ENCODE peak calls at places on chromosomes 13 and 19, in six cellular contexts. X, G, S, V, H and F are unnamed samples.

GRCh38 chr13:51590966-51591627 is 6.8 kb downstream of the WDFY2 start:
- DNase-seq in X (no peak), G (peak; percentile 80), S (no peak), V (peak; percentile 81), H (peak; percentile 90), F (peak; percentile 55)

GRCh38 chr13:79398915-79399314 is 7.1 kb downstream of the RBM26 start:
- DNase-seq in X (no peak), G (no peak), S (no peak), V (peak; percentile 36), H (peak; percentile 55), F (no peak)

GRCh38 chr13:32426191-32426980 is 1.5 kb downstream of the N4BP2L1 start:
- DNase-seq in X (no peak), G (no peak), S (peak; percentile 25), V (no peak), H (no peak), F (no peak)

GRCh38 chr13:106753241-106753640 is 185.3 kb upstream of the ARGLU1 start:
- DNase-seq in X (no peak), G (no peak), S (no peak), V (no peak), H (no peak), F (no peak)

GRCh38 chr13:113551081-113552000 is 33.2 kb upstream of the TFDP1 start:
- DNase-seq in X (no peak), G (no peak), S (peak; percentile 3), V (no peak), H (no peak), F (no peak)

GRCh38 chr13:48500652-48501197 is 32.2 kb downstream of the RCBTB2 start:
- DNase-seq in X (no peak), G (peak; percentile 19), S (no peak), V (no peak), H (peak; percentile 96), F (no peak)

GRCh38 chr19:16133818-16134217 is 9.7 kb upstream of the HSH2D start:
- DNase-seq in X (no peak), G (no peak), S (no peak), V (no peak), H (no peak), F (no peak)

GRCh38 chr19:39917561-39918182 is 16.8 kb downstream of the FCGBP start:
- DNase-seq in X (no peak), G (no peak), S (no peak), V (no peak), H (no peak), F (peak; percentile 59)

GRCh38 chr13:50543767-50544166 is 299.7 kb downstream of the DLEU7 start:
- DNase-seq in X (no peak), G (no peak), S (no peak), V (no peak), H (peak; percentile 91), F (no peak)

GRCh38 chr19:30084390-30084819 is 142.4 kb downstream of the URI1 start:
- DNase-seq in X (peak; percentile 70), G (no peak), S (no peak), V (no peak), H (no peak), F (no peak)

GRCh38 chr19:16875584-16876555 is 12.9 kb upstream of the F2RL3 start:
- DNase-seq in X (no peak), G (no peak), S (peak; percentile 63), V (no peak), H (no peak), F (no peak)

GRCh38 chr19:33292595-33293254 is 9.6 kb downstream of the CEBPA start:
- DNase-seq in X (peak; percentile 61), G (peak; percentile 41), S (peak; percentile 78), V (no peak), H (no peak), F (no peak)

GRCh38 chr19:46661020-46661731 is at the start of gene DACT3:
- DNase-seq in X (peak; percentile 100), G (peak; percentile 100), S (peak; percentile 100), V (peak; percentile 100), H (peak; percentile 100), F (peak; percentile 100)

GRCh38 chr19:7268737-7269098 is 25.5 kb downstream of the INSR start:
- DNase-seq in X (no peak), G (no peak), S (no peak), V (no peak), H (no peak), F (no peak)

GRCh38 chr19:10634430-10634829 is 9.1 kb downstream of the SLC44A2 start:
- DNase-seq in X (no peak), G (no peak), S (no peak), V (no peak), H (no peak), F (no peak)

GRCh38 chr13:94854688-94855087 is 142.3 kb upstream of the SOX21 start:
- DNase-seq in X (no peak), G (peak; percentile 1), S (no peak), V (no peak), H (no peak), F (no peak)

GRCh38 chr13:95246292-95247082 is 54.8 kb downstream of the ABCC4 start:
- DNase-seq in X (no peak), G (no peak), S (no peak), V (no peak), H (no peak), F (no peak)

GRCh38 chr13:59570204-59570603 is 593.5 kb downstream of the DIAPH3 start:
- DNase-seq in X (no peak), G (no peak), S (no peak), V (no peak), H (no peak), F (no peak)

GRCh38 chr13:80901111-80902014 is 560.4 kb upstream of the SPRY2 start:
- DNase-seq in X (no peak), G (no peak), S (no peak), V (no peak), H (no peak), F (no peak)

GRCh38 chr13:44396295-44396962 is 22.8 kb downstream of the SERP2 start:
- DNase-seq in X (no peak), G (no peak), S (no peak), V (no peak), H (no peak), F (peak; percentile 56)

GRCh38 chr19:53394522-53394973 is 401 bp upstream of the ZNF765 start:
- DNase-seq in X (peak; percentile 79), G (no peak), S (peak; percentile 28), V (no peak), H (peak; percentile 61), F (peak; percentile 21)

GRCh38 chr19:53389591-53390377 is 5.2 kb upstream of the ZNF765 start:
- DNase-seq in X (no peak), G (no peak), S (no peak), V (peak; percentile 14), H (no peak), F (no peak)

GRCh38 chr19:53394974-53395839 is at the start of gene ZNF765:
- DNase-seq in X (peak; percentile 95), G (peak; percentile 93), S (peak; percentile 96), V (peak; percentile 94), H (peak; percentile 85), F (peak; percentile 93)
- TF ChIP-seq POLR2A in X (no peak), G (peak; percentile 74), S (peak; percentile 86), V (peak; percentile 87), H (peak; percentile 56), F (no peak)

GRCh38 chr13:27797228-27797624 is 4.9 kb downstream of the GSX1 start:
- DNase-seq in X (no peak), G (peak; percentile 40), S (no peak), V (peak; percentile 2), H (peak; percentile 30), F (no peak)
- TF ChIP-seq CTCF in X (no peak), G (no peak), S (no peak), V (no peak), H (peak; percentile 23), F (no peak)

DNA sequence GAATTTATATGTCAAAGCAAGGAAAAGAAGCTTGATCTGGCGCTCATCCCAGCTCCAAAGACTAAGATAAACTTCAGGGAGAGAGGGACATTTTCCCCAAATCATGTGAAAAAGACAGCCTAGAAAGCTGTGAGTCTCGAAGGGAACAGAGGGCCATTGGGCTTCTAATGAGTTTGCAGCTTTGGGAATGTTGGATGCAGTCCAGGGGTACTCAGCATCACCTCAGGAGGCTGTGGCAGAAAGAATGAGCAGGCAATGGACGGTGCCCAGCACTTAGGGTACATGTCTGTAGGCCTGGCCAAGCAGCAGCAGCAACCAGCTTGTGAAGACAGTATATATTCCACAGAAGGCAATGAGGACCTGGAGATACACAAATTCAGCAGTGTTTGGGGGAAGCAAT is 25.7 kb upstream of the WASF3 start:
- DNase-seq in X (no peak), G (no peak), S (no peak), V (no peak), H (no peak), F (no peak)
- TF ChIP-seq POLR2A in X (no peak), G (no peak), S (no peak), V (no peak), H (no peak), F (no peak)

GRCh38 chr19:13032837-13033236 is 37.6 kb downstream of the NFIX start:
- DNase-seq in X (no peak), G (no peak), S (no peak), V (no peak), H (no peak), F (no peak)

GRCh38 chr19:13033819-13034611 is 38.7 kb downstream of the NFIX start:
- DNase-seq in X (peak; percentile 91), G (peak; percentile 42), S (peak; percentile 88), V (peak; percentile 75), H (peak; percentile 45), F (no peak)

GRCh38 chr19:13034636-13035035 is 39.4 kb downstream of the NFIX start:
- DNase-seq in X (no peak), G (no peak), S (no peak), V (no peak), H (no peak), F (no peak)

GRCh38 chr19:13031917-13032623 is 36.8 kb downstream of the NFIX start:
- DNase-seq in X (peak; percentile 67), G (no peak), S (no peak), V (no peak), H (peak; percentile 58), F (no peak)

DNA sequence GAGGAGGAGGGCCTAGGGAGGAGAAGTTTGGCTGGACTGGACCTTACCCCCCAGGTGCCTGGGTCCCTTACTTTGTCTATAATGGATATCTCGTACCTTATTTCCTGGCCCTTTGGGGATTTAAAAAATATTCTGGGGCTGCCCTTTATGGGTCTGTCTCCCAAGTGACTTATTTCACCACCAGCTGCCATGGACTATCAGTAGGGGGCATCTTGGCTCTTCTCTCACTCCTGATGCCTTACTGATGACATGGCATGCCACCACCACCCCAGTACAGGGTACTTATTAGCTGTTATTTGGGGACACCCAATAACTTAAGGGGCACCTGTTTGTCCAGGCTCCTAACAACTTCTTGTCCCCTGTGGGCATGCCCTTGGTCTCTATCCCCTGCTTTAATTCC is 38.0 kb downstream of the NFIX start:
- DNase-seq in X (no peak), G (no peak), S (no peak), V (no peak), H (no peak), F (no peak)
- TF ChIP-seq CTCF in X (no peak), G (no peak), S (no peak), V (no peak), H (peak; percentile 39), F (no peak)